ENCODE peak calls at places on chromosomes 6 and 20, in four cellular contexts. J is esophagus squamous epithelium; Y is CD4-positive, CD25-positive, alpha-beta regulatory T cell; O is left lung. X is an unnamed sample. For H3K4me1 and H3K9me3, the result is how much of the 10 kb centered on the place peaks cover.

GRCh38 chr6:150324044-150324443 is 44.8 kb upstream of the IYD start:
- DNase-seq in J (no peak), Y (no peak), O (no peak), X (no peak)

GRCh38 chr20:6492396-6493055 is 275.0 kb upstream of the BMP2 start:
- DNase-seq in J (no peak), Y (no peak), O (no peak), X (no peak)

GRCh38 chr6:16547586-16547985 is 213.7 kb downstream of the ATXN1 start:
- DNase-seq in J (no peak), Y (no peak), O (no peak), X (no peak)

GRCh38 chr6:36121752-36122494 is 8.4 kb upstream of the MAPK13 start:
- DNase-seq in J (no peak), Y (no peak), O (no peak), X (no peak)

GRCh38 chr6:135672256-135672655 is 174.7 kb upstream of the AHI1 start:
- DNase-seq in J (no peak), Y (no peak), O (no peak), X (no peak)

GRCh38 chr6:111185954-111186353 is 98.7 kb downstream of the SLC16A10 start:
- DNase-seq in J (no peak), Y (no peak), O (no peak), X (no peak)

GRCh38 chr20:15060265-15061060 is 723.1 kb upstream of the FLRT3 start:
- DNase-seq in J (no peak), Y (no peak), O (no peak), X (no peak)

GRCh38 chr6:36340671-36341454 is 4.2 kb upstream of the BNIP5 start:
- DNase-seq in J (no peak), Y (peak), O (peak), X (peak)

GRCh38 chr6:16472349-16473069 is 234.1 kb downstream of the GMPR start:
- DNase-seq in J (no peak), Y (no peak), O (no peak), X (no peak)

GRCh38 chr20:38617011-38617829 is 15.6 kb downstream of the ARHGAP40 start:
- DNase-seq in J (no peak), Y (no peak), O (no peak), X (no peak)

GRCh38 chr6:6629416-6629815 is 40.9 kb downstream of the LY86 start:
- DNase-seq in J (no peak), Y (no peak), O (no peak), X (no peak)

GRCh38 chr20:22794200-22794599 is 209.8 kb upstream of the FOXA2 start:
- DNase-seq in J (no peak), Y (no peak), O (no peak), X (no peak)

GRCh38 chr6:38371312-38371672 is 268.4 kb downstream of the BTBD9 start:
- DNase-seq in J (no peak), Y (no peak), O (no peak), X (no peak)

GRCh38 chr6:28597217-28597835 is 71.6 kb downstream of the GPX5 start:
- DNase-seq in J (no peak), Y (no peak), O (no peak), X (no peak)

GRCh38 chr20:12882832-12883506 is 125.8 kb upstream of the SPTLC3 start:
- DNase-seq in J (no peak), Y (no peak), O (no peak), X (no peak)

GRCh38 chr20:23214903-23215302 is 128.8 kb upstream of the CD93 start:
- DNase-seq in J (no peak), Y (no peak), O (no peak), X (no peak)

GRCh38 chr6:124819340-124819739 is 142.9 kb upstream of the RNF217 start:
- DNase-seq in J (no peak), Y (no peak), O (no peak), X (no peak)

GRCh38 chr6:147641511-147641910 is 133.0 kb downstream of the SAMD5 start:
- DNase-seq in J (no peak), Y (no peak), O (no peak), X (no peak)

GRCh38 chr6:56692586-56693245 is 50.0 kb upstream of the DST start:
- DNase-seq in J (no peak), Y (no peak), O (no peak), X (no peak)

GRCh38 chr20:17036546-17036945 is 190.3 kb upstream of the PCSK2 start:
- DNase-seq in J (no peak), Y (no peak), O (no peak), X (no peak)

GRCh38 chr20:44174996-44175766 is 11.8 kb downstream of the JPH2 start:
- DNase-seq in J (no peak), Y (no peak), O (no peak), X (no peak)

DNA sequence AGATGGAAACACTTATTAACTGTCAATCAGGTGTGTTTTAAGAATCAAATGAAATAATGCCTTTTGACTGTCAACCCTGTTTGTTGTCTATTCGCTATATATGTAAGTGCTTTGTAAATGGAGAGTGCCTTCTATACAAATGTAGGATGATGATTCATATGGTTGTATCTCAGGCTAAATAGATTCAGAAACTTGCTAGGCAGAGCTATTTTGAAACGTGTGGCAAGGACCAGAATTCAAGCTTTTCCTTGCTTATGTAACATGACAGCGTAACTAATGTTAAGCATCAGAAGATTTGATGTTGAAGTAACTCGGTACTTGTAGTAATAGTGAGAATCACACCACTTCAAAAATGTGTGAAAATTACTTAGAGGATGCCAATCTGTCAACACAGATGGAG is 3.4 kb downstream of the OGFRL1 start:
- DNase-seq in J (no peak), Y (no peak), O (no peak), X (no peak)
- H3K4me1 ChIP-seq in J (half or more), Y (under half), O (half or more), X (under half)

GRCh38 chr20:63177785-63178444 is 38.0 kb downstream of the YTHDF1 start:
- DNase-seq in J (no peak), Y (no peak), O (no peak), X (no peak)
- H3K4me3 ChIP-seq in J (peak), Y (no peak), O (no peak), X (no peak)

DNA sequence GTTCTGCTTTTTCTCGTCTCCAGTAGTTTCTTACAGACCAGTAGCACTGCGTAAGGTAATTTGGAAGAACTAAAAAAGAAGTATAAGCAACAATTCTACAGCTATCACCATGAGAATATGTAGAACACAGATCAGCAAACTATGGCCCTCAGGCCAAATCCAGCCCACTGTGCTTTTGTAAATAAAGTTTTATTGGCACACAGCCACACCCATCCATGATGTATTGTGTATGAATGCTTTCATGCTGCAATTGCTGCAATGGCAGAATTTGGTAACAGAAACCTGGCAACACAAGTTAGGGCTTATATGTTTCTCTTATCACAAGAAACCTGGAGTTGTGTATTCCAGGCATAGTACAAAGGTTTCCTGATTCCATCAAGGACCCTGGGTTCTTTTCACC is 386.8 kb upstream of the TSHZ2 start:
- DNase-seq in J (no peak), Y (no peak), O (no peak), X (no peak)
- H3K9me3 ChIP-seq in J (under half), Y (under half), O (under half), X (under half)

DNA sequence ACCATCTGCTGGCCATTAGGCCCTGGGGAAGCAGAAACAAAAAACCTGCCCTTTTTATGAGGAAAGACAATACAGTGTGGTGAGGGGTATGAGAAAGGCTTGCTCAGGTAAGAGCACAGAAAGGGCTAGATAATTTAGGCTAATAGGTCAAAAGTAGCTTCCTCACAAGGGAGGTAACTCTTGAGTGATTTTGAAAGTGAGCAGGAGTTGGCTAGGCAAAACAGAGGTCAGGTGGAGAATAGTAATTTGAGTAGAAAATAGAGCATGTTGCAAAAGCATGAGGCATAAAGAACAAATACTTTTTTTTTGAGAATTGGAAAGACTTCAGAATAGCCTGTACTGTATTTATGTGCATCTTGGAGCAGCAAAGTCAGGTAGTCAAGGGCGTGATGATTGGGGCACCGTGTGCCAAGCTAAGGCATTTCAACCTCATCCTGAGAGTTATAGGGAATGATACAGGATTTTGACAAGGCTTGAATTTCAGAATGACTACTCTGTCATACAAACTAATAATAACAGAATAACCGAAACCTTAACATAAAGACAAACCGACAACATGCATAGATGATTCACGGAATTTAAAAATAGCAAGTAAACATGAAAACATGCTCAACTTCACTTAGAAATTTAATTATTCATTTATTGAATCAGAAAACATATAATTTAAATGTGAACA is 123.0 kb upstream of the ENPP5 start:
- DNase-seq in J (no peak), Y (no peak), O (no peak), X (no peak)
- H3K4me1 ChIP-seq in J (under half), Y (under half), O (under half), X (under half)

DNA sequence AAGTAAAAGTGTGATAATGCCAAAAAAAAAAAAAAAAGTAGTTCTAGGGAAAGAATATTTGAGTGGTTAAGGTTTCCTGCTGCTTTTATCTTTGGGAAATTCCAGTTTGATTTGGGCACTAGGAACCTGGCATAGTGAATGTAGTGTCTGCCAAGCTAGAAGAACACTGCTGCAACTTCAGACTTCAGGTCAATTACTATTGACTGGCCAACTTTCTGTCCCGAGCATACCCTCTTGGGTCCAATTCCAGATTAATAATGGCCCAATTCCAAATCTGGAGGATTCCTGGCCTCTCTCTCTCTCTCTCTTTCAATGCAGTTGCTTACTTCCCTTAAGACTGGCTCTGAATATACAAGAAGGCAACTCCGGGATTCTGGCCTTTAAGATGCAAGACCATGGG is 74.8 kb downstream of the ANKEF1 start:
- DNase-seq in J (no peak), Y (no peak), O (no peak), X (no peak)
- H3K4me3 ChIP-seq in J (no peak), Y (no peak), O (no peak), X (no peak)

X was measured in effector memory CD4-positive, alpha-beta T cell.